ENCODE peak calls at places on chromosomes 2 and 18, in six cellular contexts. Y, J, E, B, N and L are unnamed samples.

GRCh38 chr2:74542978-74543377 is 10.8 kb downstream of the LOXL3 start:
- DNase-seq in N (no peak), B (no peak), E (no peak), Y (no peak), J (no peak), L (no peak)

GRCh38 chr2:21036708-21037670 is 6.9 kb downstream of the APOB start:
- DNase-seq in J (no peak), N (no peak), E (no peak), B (peak; percentile 45), Y (no peak), L (no peak)

GRCh38 chr2:109721117-109721504 is 73.0 kb upstream of the RGPD5 start:
- DNase-seq in N (no peak), J (no peak), E (no peak), Y (no peak), B (no peak), L (no peak)

GRCh38 chr2:231627384-231628156 is 34.9 kb downstream of the TEX44 start:
- DNase-seq in E (no peak), Y (no peak), N (no peak), J (no peak), B (no peak), L (peak; percentile 60)

GRCh38 chr2:103159018-103159417 is 397.2 kb downstream of the TMEM182 start:
- DNase-seq in B (no peak), Y (no peak), N (peak; percentile 11), E (no peak), J (no peak), L (no peak)

GRCh38 chr2:10879159-10879558 is 32.6 kb upstream of the KCNF1 start:
- DNase-seq in E (no peak), J (no peak), B (no peak), Y (no peak), N (no peak), L (no peak)

GRCh38 chr2:235494716-235495372 is 1.0 kb downstream of the AGAP1 start:
- DNase-seq in B (no peak), Y (no peak), N (no peak), E (no peak), J (no peak), L (no peak)

GRCh38 chr2:55010149-55010591 is 40.1 kb downstream of the RTN4 start:
- DNase-seq in J (peak; percentile 9), B (no peak), N (no peak), Y (peak; percentile 30), E (no peak), L (peak; percentile 77)

GRCh38 chr18:48913201-48913600 is 37.6 kb downstream of the SMAD7 start:
- DNase-seq in N (no peak), J (no peak), Y (no peak), E (no peak), B (peak; percentile 54), L (no peak)

GRCh38 chr2:112021781-112022231 is 33.3 kb upstream of the TMEM87B start:
- DNase-seq in E (no peak), N (no peak), J (no peak), Y (peak; percentile 59), B (no peak), L (peak; percentile 22)

GRCh38 chr18:57230861-57231260 is 84.0 kb downstream of the BOD1L2 start:
- DNase-seq in B (no peak), E (no peak), J (no peak), Y (no peak), N (no peak), L (no peak)

GRCh38 chr18:13587001-13587400 is 139.4 kb downstream of the FAM210A start:
- DNase-seq in N (no peak), B (no peak), J (no peak), Y (no peak), E (no peak), L (no peak)

GRCh38 chr2:43075906-43076585 is 150.4 kb downstream of the ZFP36L2 start:
- DNase-seq in E (no peak), Y (no peak), N (no peak), J (no peak), B (peak; percentile 88), L (no peak)

GRCh38 chr18:55419939-55420664 is 167.9 kb downstream of the TCF4 start:
- DNase-seq in J (no peak), Y (no peak), E (no peak), N (no peak), B (no peak), L (no peak)

GRCh38 chr2:57075226-57075625 is 891.4 kb downstream of the CCDC85A start:
- DNase-seq in N (no peak), J (no peak), B (no peak), E (no peak), Y (no peak), L (no peak)

GRCh38 chr2:183248866-183249567 is 124.8 kb downstream of the NUP35 start:
- DNase-seq in N (peak; percentile 40), B (no peak), E (no peak), Y (peak; percentile 50), J (no peak), L (no peak)

GRCh38 chr2:41647468-41648042 is 400.3 kb upstream of the PKDCC start:
- DNase-seq in N (no peak), J (no peak), E (no peak), B (no peak), Y (no peak), L (peak; percentile 48)

GRCh38 chr18:55821219-55821618 is 233.2 kb upstream of the TCF4 start:
- DNase-seq in E (no peak), B (no peak), Y (no peak), N (no peak), J (no peak), L (no peak)

GRCh38 chr2:34652636-34653035 is 1053.5 kb upstream of the FAM98A start:
- DNase-seq in Y (no peak), N (peak; percentile 33), J (no peak), B (no peak), E (no peak), L (no peak)

GRCh38 chr2:18510775-18511174 is 49.7 kb downstream of the RDH14 start:
- DNase-seq in Y (no peak), B (no peak), N (no peak), E (no peak), J (no peak), L (no peak)

GRCh38 chr2:12169721-12170120 is 423.3 kb downstream of the LPIN1 start:
- DNase-seq in E (no peak), B (no peak), Y (no peak), J (peak; percentile 76), N (peak; percentile 12), L (peak; percentile 100)

GRCh38 chr2:150224321-150224720 is 263.1 kb downstream of the RND3 start:
- DNase-seq in Y (no peak), J (no peak), N (no peak), B (no peak), E (no peak), L (no peak)

GRCh38 chr2:10375570-10376266 is 72.4 kb downstream of the ODC1 start:
- DNase-seq in B (no peak), N (peak; percentile 46), E (no peak), J (no peak), Y (no peak), L (no peak)

GRCh38 chr2:203705184-203705583 is 1.3 kb upstream of the CD28 start:
- DNase-seq in Y (no peak), N (no peak), J (no peak), E (no peak), B (no peak), L (no peak)

GRCh38 chr18:48024009-48024512 is 93.6 kb upstream of the SMAD2 start:
- DNase-seq in E (no peak), J (no peak), Y (no peak), N (no peak), B (no peak), L (no peak)

GRCh38 chr2:98911126-98911375 is 25.0 kb downstream of the CRACDL start:
- DNase-seq in J (no peak), N (no peak), Y (no peak), E (no peak), B (no peak), L (no peak)

GRCh38 chr18:48342588-48342987 is 66.6 kb downstream of the ZBTB7C start:
- DNase-seq in N (no peak), Y (no peak), B (no peak), E (no peak), J (no peak), L (no peak)

GRCh38 chr2:9914384-9915065 is 37.0 kb upstream of the GRHL1 start:
- DNase-seq in J (peak; percentile 17), B (no peak), N (peak; percentile 56), Y (peak; percentile 60), E (peak; percentile 60), L (peak; percentile 71)

GRCh38 chr18:33660696-33661310 is 82.8 kb downstream of the ASXL3 start:
- DNase-seq in E (no peak), B (no peak), N (no peak), J (no peak), Y (no peak), L (no peak)

GRCh38 chr2:232142049-232142448 is 180.5 kb downstream of the DIS3L2 start:
- DNase-seq in N (peak; percentile 54), Y (peak; percentile 36), J (no peak), B (no peak), E (no peak), L (no peak)

DNA sequence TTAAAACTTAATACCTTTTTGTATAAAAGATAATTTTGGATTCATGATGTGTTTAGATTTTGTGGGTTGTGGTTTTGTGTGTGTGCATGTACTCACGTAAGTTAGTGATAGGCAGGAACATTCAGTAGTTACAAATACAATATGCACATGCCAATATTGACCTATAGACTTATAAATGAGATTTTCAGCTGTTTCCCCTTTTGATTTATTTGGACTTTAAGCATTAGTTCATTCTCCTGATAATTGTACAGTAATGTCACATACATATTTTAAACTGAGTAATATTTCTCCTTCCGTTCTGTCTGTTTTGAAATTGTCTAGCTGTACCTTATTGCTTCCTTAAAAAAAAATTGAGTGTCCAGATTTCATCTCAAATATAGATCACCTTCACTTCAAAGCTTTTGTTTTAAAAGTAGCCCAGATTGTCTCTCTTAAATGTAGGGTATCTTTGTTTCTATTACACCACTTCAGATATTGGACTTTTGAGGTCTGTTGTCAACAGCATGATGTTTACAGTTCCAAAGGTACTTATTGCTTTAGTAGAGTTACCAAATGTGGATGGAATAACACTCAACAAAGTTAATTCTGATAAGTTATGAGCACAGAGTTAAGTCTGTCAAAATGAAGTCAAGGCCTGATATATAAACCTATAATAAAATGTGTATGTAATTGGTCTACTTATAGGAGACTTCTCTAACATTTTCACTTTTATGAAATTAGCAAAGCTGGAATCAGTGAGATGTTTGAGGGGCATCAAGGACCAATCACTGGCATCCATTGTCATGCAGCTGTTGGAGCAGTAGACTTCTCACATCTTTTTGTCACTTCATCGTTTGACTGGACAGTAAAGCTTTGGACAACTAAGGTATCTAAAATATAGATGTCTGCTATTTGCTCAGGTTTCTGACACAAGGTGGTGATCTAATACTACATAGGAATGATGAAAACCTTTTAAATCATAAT is 42.0 kb downstream of the DYNC1I2 start:
- DNase-seq in E (no peak), N (no peak), J (no peak), B (no peak), Y (no peak), L (no peak)
- TF ChIP-seq CTCF in E (no peak), N (no peak), J (no peak), B (no peak), Y (no peak), L (no peak)

GRCh38 chr18:76480913-76481312 is 14.1 kb downstream of the ZNF516 start:
- DNase-seq in N (peak; percentile 31), Y (no peak), J (no peak), B (peak; percentile 47), E (no peak), L (no peak)
- TF ChIP-seq CTCF in N (peak; percentile 20), Y (peak; percentile 36), J (peak; percentile 25), B (no peak), E (peak; percentile 20), L (peak; percentile 32)

GRCh38 chr2:113979172-113980128 is 89.6 kb downstream of the ACTR3 start:
- DNase-seq in J (no peak), Y (peak; percentile 24), E (no peak), B (no peak), N (peak; percentile 14), L (no peak)
- TF ChIP-seq CTCF in J (peak; percentile 40), Y (peak; percentile 73), E (peak; percentile 40), B (no peak), N (peak; percentile 25), L (peak; percentile 30)

GRCh38 chr2:579351-579886 is 97.8 kb downstream of the TMEM18 start:
- DNase-seq in B (no peak), J (no peak), Y (no peak), N (no peak), E (no peak), L (no peak)
- TF ChIP-seq CTCF in B (no peak), J (no peak), Y (no peak), N (no peak), E (no peak), L (no peak)